ENCODE peak calls at places on chromosomes 16 and 17, in six cellular contexts. D is fibroblast of gingiva, F is foreskin fibroblast, Z is AG04450, I is breast epithelium, O is NAMALWA. S is an unnamed sample.

GRCh38 chr16:66406534-66407368 is 20.3 kb upstream of the BEAN1 start:
- DNase-seq in D (peak; percentile 41), F (no peak), Z (no peak), I (peak; percentile 71), O (peak; percentile 73), S (peak; percentile 96)

GRCh38 chr16:75535901-75536300 is at the start of gene CHST5:
- DNase-seq in D (no peak), F (no peak), Z (no peak), I (no peak), O (no peak), S (no peak)

GRCh38 chr16:85541181-85541580 is 71.9 kb upstream of the GSE1 start:
- DNase-seq in D (no peak), F (no peak), Z (no peak), I (no peak), O (no peak), S (no peak)

GRCh38 chr17:48497103-48497502 is 33.7 kb downstream of the HOXB1 start:
- DNase-seq in D (no peak), F (no peak), Z (no peak), I (no peak), O (no peak), S (no peak)

GRCh38 chr17:7404737-7405412 is 978 bp upstream of the TMEM256 start:
- DNase-seq in D (peak; percentile 25), F (no peak), Z (no peak), I (peak; percentile 46), O (no peak), S (peak; percentile 89)

GRCh38 chr16:22065252-22065651 is 27.1 kb upstream of the VWA3A start:
- DNase-seq in D (no peak), F (no peak), Z (no peak), I (no peak), O (no peak), S (no peak)

GRCh38 chr16:30004424-30004776 is 6.4 kb downstream of the DOC2A start:
- DNase-seq in D (no peak), F (no peak), Z (no peak), I (no peak), O (no peak), S (no peak)

GRCh38 chr16:4535627-4536108 is 2.9 kb downstream of the CDIP1 start:
- DNase-seq in D (no peak), F (no peak), Z (no peak), I (no peak), O (no peak), S (no peak)

GRCh38 chr16:67656344-67657016 is 3.6 kb downstream of the ACD start:
- DNase-seq in D (no peak), F (no peak), Z (no peak), I (no peak), O (no peak), S (no peak)